ENCODE peak calls at places on chromosomes 7 and 10, in five cellular contexts. W is fibroblast of pulmonary artery, Z is SK-N-SH, Y is HFF-Myc, H is hepatocyte. P is an unnamed sample.

GRCh38 chr10:33410860-33411234 is 76.4 kb upstream of the NRP1 start:
- DNase-seq in W (no peak), Z (no peak), Y (no peak), H (no peak), P (no peak)

GRCh38 chr7:80078882-80079281 is 55.7 kb upstream of the GNAI1 start:
- DNase-seq in W (no peak), Z (no peak), Y (no peak), H (no peak), P (no peak)

GRCh38 chr10:103861501-103861900 is 6.1 kb upstream of the SH3PXD2A start:
- DNase-seq in W (no peak), Z (no peak), Y (no peak), H (no peak), P (no peak)

GRCh38 chr7:85001493-85002345 is 185.1 kb downstream of the SEMA3D start:
- DNase-seq in W (peak; percentile 27), Z (no peak), Y (no peak), H (no peak), P (no peak)

GRCh38 chr7:20786779-20787651 is at the start of gene SP8:
- DNase-seq in W (no peak), Z (peak; percentile 91), Y (no peak), H (peak; percentile 73), P (peak; percentile 95)

GRCh38 chr7:31957090-31957720 is 113.0 kb downstream of the PDE1C start:
- DNase-seq in W (peak; percentile 8), Z (no peak), Y (no peak), H (no peak), P (no peak)

GRCh38 chr7:17370901-17371550 is 72.6 kb downstream of the AHR start:
- DNase-seq in W (peak; percentile 30), Z (no peak), Y (no peak), H (no peak), P (no peak)

GRCh38 chr7:50281680-50282445 is 22.7 kb upstream of the IKZF1 start:
- DNase-seq in W (no peak), Z (no peak), Y (no peak), H (no peak), P (no peak)

GRCh38 chr7:103445228-103446020 is 583 bp downstream of the SLC26A5 start:
- DNase-seq in W (peak; percentile 5), Z (peak; percentile 86), Y (no peak), H (peak; percentile 6), P (peak; percentile 70)

GRCh38 chr10:8183241-8183704 is 128.8 kb downstream of the GATA3 start:
- DNase-seq in W (peak; percentile 86), Z (no peak), Y (no peak), H (peak; percentile 9), P (no peak)

GRCh38 chr7:133529861-133530260 is 277.0 kb downstream of the EXOC4 start:
- DNase-seq in W (no peak), Z (no peak), Y (no peak), H (no peak), P (no peak)

GRCh38 chr7:44489955-44490350 is 505 bp downstream of the NUDCD3 start:
- DNase-seq in W (peak; percentile 31), Z (no peak), Y (no peak), H (peak; percentile 36), P (no peak)

GRCh38 chr10:50416885-50417284 is 165.6 kb upstream of the ASAH2 start:
- DNase-seq in W (no peak), Z (no peak), Y (no peak), H (no peak), P (no peak)

GRCh38 chr10:87721781-87722180 is 62.1 kb downstream of the PAPSS2 start:
- DNase-seq in W (peak; percentile 81), Z (no peak), Y (no peak), H (no peak), P (no peak)
- H3K4me3 ChIP-seq in W (no peak overlapping the region), Z (no peak overlapping the region), Y (no peak overlapping the region), H (no peak overlapping the region), P (no peak overlapping the region)

GRCh38 chr7:158140538-158141220 is 446.9 kb downstream of the PTPRN2 start:
- DNase-seq in W (no peak), Z (no peak), Y (no peak), H (no peak), P (peak; percentile 44)
- H3K4me3 ChIP-seq in W (no peak overlapping the region), Z (no peak overlapping the region), Y (no peak overlapping the region), H (no peak overlapping the region), P (no peak overlapping the region)

DNA sequence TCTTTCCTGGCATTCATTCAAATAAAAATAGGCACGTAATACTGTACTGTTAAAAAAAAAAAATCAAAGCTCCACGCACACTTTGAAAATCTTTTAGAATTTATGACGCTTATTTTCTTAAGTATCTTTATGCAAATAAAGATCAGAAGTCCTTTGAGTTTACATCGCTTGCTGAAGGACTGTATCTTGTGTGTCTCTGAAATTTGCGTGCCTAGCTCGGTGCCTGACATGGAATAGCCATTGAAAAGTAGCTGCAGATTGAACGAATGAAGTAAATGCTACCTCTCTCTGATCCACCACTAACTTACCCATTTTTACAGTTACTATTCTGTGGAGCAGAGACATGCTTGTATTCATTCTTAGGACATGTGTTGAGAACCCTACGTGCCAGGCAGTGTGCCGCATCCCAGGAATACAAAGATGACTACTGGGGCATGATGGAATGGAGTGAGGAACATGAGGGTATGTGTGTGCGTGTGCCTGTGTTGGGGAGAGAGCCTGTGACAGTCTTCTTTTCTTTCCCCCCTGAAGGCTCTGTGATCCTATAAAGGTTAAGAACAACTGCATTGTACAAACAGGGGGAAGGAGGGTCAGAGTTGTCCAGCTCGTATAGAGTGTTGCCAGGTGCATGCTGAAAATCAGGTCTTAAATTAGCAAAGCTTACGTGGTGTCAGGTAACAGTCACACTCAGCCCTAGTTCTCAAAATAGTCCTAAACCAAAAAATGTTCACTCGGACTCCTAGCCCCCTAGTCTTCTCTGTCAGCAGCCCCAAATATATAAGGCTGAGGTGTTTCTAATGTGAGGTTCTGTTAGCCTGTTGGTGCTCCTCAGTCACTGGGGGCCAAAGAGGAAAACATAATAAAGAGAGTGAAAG is 161.8 kb downstream of the CELF2 start:
- DNase-seq in W (no peak), Z (no peak), Y (no peak), H (no peak), P (no peak)
- H3K4me3 ChIP-seq in W (no peak overlapping the region), Z (no peak overlapping the region), Y (no peak overlapping the region), H (no peak overlapping the region), P (no peak overlapping the region)

GRCh38 chr7:82175319-82175718 is 268.3 kb downstream of the CACNA2D1 start:
- DNase-seq in W (no peak), Z (no peak), Y (no peak), H (no peak), P (no peak)
- H3K4me3 ChIP-seq in W (no peak overlapping the region), Z (no peak overlapping the region), Y (no peak overlapping the region), H (no peak overlapping the region), P (no peak overlapping the region)

P was measured in H7.